ENCODE peak calls at places on chromosome 21, in five cellular contexts. Z is B cell, R is epithelial cell of esophagus, F is activated B cell treated with CpG ODN at 0.5 μM for 24 hours, S is nephron progenitor cell. O is an unnamed sample.

GRCh38 chr21:28298251-28298672 is 694.4 kb downstream of the LTN1 start:
- DNase-seq in S (no peak), Z (no peak), R (peak), F (no peak), O (no peak)

GRCh38 chr21:31929548-31929947 is 56.7 kb downstream of the HUNK start:
- DNase-seq in Z (no peak), S (peak), F (no peak), R (no peak), O (no peak)

GRCh38 chr21:25384782-25385181 is 222.5 kb downstream of the MRPL39 start:
- DNase-seq in S (no peak), R (no peak), Z (no peak), F (no peak), O (no peak)

GRCh38 chr21:15742694-15743093 is 12.9 kb downstream of the USP25 start:
- DNase-seq in R (no peak), Z (no peak), F (no peak), S (no peak), O (no peak)

GRCh38 chr21:45852886-45853400 is 128.6 kb upstream of the COL6A1 start:
- DNase-seq in R (no peak), Z (no peak), F (no peak), S (no peak), O (no peak)

GRCh38 chr21:39379986-39380891 is 31.4 kb upstream of the HMGN1 start:
- DNase-seq in S (peak), R (peak), Z (peak), F (peak), O (peak)

GRCh38 chr21:45579383-45580180 is 37.3 kb upstream of the SLC19A1 start:
- DNase-seq in R (no peak), Z (peak), F (no peak), S (no peak), O (no peak)

GRCh38 chr21:39251326-39251725 is 62.1 kb downstream of the BRWD1 start:
- DNase-seq in R (no peak), Z (no peak), F (no peak), S (no peak), O (no peak)

GRCh38 chr21:31594726-31595125 is 64.8 kb upstream of the SOD1 start:
- DNase-seq in S (no peak), Z (no peak), R (no peak), F (no peak), O (no peak)

GRCh38 chr21:38814126-38815059 is 8.7 kb downstream of the ETS2 start:
- DNase-seq in R (no peak), S (no peak), F (no peak), Z (no peak), O (no peak)

GRCh38 chr21:46317710-46318463 is 5.8 kb downstream of the C21orf58 start:
- DNase-seq in Z (no peak), S (no peak), R (no peak), F (no peak), O (no peak)

GRCh38 chr21:46038871-46039397 is 57.4 kb downstream of the COL6A1 start:
- DNase-seq in S (no peak), F (no peak), R (no peak), Z (no peak), O (no peak)

GRCh38 chr21:15293251-15293650 is 228.5 kb upstream of the NRIP1 start:
- DNase-seq in Z (no peak), R (peak), S (no peak), F (no peak), O (no peak)

GRCh38 chr21:41957991-41958766 is 4.4 kb upstream of the C2CD2 start:
- DNase-seq in F (no peak), S (no peak), Z (no peak), R (peak), O (no peak)

GRCh38 chr21:41885341-41886024 is 6.3 kb upstream of the PRDM15 start:
- DNase-seq in S (no peak), Z (no peak), R (no peak), F (no peak), O (no peak)

GRCh38 chr21:38760762-38761155 is 45.0 kb upstream of the ETS2 start:
- DNase-seq in F (no peak), R (no peak), S (no peak), Z (no peak), O (no peak)

GRCh38 chr21:39422468-39423241 is 22.9 kb downstream of the LCA5L start:
- DNase-seq in F (no peak), S (no peak), R (peak), Z (no peak), O (no peak)

GRCh38 chr21:28310711-28311110 is 682.0 kb downstream of the LTN1 start:
- DNase-seq in R (peak), F (no peak), S (no peak), Z (no peak), O (no peak)

GRCh38 chr21:46457801-46458314 is 833 bp upstream of the DIP2A start:
- DNase-seq in Z (peak), S (peak), R (peak), F (no peak), O (no peak)

GRCh38 chr21:17081193-17081592 is 431.6 kb upstream of the CXADR start:
- DNase-seq in R (no peak), Z (no peak), S (no peak), F (no peak), O (no peak)

GRCh38 chr21:31559368-31560119 is 99.9 kb upstream of the SOD1 start:
- DNase-seq in F (peak), Z (peak), R (peak), S (peak), O (peak)

GRCh38 chr21:38955495-38955894 is 149.8 kb downstream of the ETS2 start:
- DNase-seq in S (no peak), F (no peak), R (peak), Z (no peak), O (no peak)

GRCh38 chr21:29194847-29195246 is 64.4 kb downstream of the MAP3K7CL start:
- DNase-seq in S (no peak), F (no peak), Z (no peak), R (no peak), O (no peak)

GRCh38 chr21:16046625-16047340 is 317.0 kb downstream of the USP25 start:
- DNase-seq in F (no peak), R (peak), S (no peak), Z (no peak), O (no peak)

GRCh38 chr21:15841856-15842564 is 112.2 kb downstream of the USP25 start:
- DNase-seq in R (peak), Z (no peak), S (no peak), F (no peak), O (no peak)

GRCh38 chr21:29299906-29300546 is 1.3 kb downstream of the BACH1 start:
- DNase-seq in Z (peak), R (peak), S (peak), F (peak), O (peak)

GRCh38 chr21:14706712-14707111 is 160.6 kb upstream of the SAMSN1 start:
- DNase-seq in F (no peak), Z (no peak), R (no peak), S (no peak), O (no peak)

GRCh38 chr21:46064870-46065214 is 33.1 kb upstream of the COL6A2 start:
- DNase-seq in Z (no peak), S (no peak), F (no peak), R (no peak), O (no peak)

GRCh38 chr21:46079357-46080170 is 18.3 kb upstream of the COL6A2 start:
- DNase-seq in F (peak), R (no peak), S (no peak), Z (no peak), O (no peak)

GRCh38 chr21:18335651-18336050 is 67.9 kb downstream of the TMPRSS15 start:
- DNase-seq in S (no peak), Z (no peak), R (no peak), F (no peak), O (no peak)

GRCh38 chr21:28548291-28548690 is 444.4 kb downstream of the LTN1 start:
- DNase-seq in F (no peak), R (no peak), S (no peak), Z (no peak), O (no peak)

GRCh38 chr21:15826147-15826780 is 96.5 kb downstream of the USP25 start:
- DNase-seq in F (no peak), S (peak), Z (peak), R (peak), O (no peak)

GRCh38 chr21:29077651-29078090 is 4.2 kb upstream of the CCT8 start:
- DNase-seq in R (peak), S (no peak), Z (no peak), F (no peak), O (peak)

GRCh38 chr21:39048064-39048463 is 135.2 kb downstream of the PSMG1 start:
- DNase-seq in R (peak), F (no peak), Z (no peak), S (peak), O (no peak)

GRCh38 chr21:17610862-17611261 is 1.8 kb downstream of the BTG3 start:
- DNase-seq in R (no peak), Z (no peak), F (no peak), S (peak), O (no peak)

GRCh38 chr21:28480091-28480869 is 512.4 kb downstream of the LTN1 start:
- DNase-seq in S (no peak), Z (no peak), R (no peak), F (no peak), O (no peak)

DNA sequence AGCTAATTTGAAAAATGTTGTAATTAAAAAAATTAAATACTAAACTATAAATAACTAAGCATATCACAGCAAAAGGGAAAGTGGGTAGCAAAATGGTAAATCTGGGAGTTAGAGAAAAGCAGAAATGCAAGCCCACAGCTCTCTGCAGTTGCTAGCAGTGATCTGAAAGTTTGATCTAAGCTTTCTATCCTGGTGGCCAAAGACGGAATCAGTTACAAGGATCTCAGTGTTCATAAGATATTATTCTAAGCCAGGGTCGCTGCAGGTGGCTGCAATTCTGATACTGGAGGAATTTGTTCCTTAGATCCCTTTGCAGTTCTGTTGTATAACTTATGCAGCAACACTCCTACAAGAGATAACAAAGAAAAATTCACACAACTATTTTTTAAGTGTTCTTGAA is 363.7 kb downstream of the SETD4 start:
- DNase-seq in R (no peak), F (no peak), S (no peak), Z (no peak), O (no peak)
- TF ChIP-seq CTCF in R (no peak), F (no peak), S (no peak), Z (no peak), O (no peak)

DNA sequence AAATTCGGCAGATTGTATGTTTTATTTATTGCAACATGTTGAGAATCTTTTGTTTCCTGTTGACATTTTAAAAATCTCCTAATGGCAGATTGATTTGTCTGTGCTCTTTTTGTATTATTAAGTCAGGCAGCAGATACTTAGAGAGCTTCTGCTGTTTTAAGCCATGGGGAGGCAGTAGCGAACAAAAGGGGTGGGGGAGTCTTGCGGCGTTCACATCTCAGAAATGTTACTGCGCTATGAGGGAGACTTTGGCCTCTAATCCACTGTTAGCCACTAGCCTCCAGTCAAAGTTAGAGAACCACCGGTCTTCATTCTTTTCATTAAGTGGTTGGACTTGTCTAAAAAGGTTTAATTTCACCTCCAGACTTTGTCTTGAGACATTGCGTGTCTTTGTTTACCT is 93.6 kb downstream of the DYRK1A start:
- DNase-seq in R (no peak), F (no peak), S (no peak), Z (no peak), O (no peak)
- TF ChIP-seq CTCF in R (peak), F (no peak), S (peak), Z (peak), O (no peak)

DNA sequence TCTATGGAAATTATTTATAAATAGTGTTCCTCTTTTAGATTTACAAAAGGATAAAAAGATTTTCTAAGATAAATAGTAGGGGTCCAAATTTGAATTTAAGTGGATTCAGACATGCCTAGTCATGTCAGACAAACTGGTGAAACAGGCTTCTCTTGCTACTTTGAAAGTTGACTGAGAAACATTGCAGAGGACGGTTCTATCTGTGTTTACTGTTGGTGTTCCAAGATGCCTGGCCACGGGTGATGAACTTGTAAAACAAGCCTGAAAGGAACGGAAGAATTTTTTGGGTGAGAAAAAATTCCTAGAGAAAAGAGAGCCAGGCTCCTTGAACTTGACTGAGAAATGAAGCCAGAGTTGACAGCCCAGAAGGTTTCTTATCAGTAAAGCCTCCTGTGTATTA is 2.2 kb downstream of the KRTAP19-1 start:
- DNase-seq in R (peak), F (no peak), Z (no peak), S (no peak), O (no peak)
- TF ChIP-seq CTCF in R (no peak), F (no peak), Z (no peak), S (no peak), O (no peak)

GRCh38 chr21:44484498-44485253 is 29.4 kb downstream of the LRRC3 start:
- DNase-seq in F (no peak), S (no peak), Z (no peak), R (no peak), O (no peak)

GRCh38 chr21:44483288-44484237 is 28.3 kb downstream of the LRRC3 start:
- DNase-seq in Z (no peak), R (no peak), F (no peak), S (no peak), O (no peak)

GRCh38 chr21:44486302-44486701 is 31.0 kb downstream of the LRRC3 start:
- DNase-seq in R (no peak), S (no peak), Z (no peak), F (no peak), O (no peak)

GRCh38 chr21:44485796-44486195 is 30.5 kb downstream of the LRRC3 start:
- DNase-seq in Z (no peak), F (no peak), S (no peak), R (no peak), O (no peak)

DNA sequence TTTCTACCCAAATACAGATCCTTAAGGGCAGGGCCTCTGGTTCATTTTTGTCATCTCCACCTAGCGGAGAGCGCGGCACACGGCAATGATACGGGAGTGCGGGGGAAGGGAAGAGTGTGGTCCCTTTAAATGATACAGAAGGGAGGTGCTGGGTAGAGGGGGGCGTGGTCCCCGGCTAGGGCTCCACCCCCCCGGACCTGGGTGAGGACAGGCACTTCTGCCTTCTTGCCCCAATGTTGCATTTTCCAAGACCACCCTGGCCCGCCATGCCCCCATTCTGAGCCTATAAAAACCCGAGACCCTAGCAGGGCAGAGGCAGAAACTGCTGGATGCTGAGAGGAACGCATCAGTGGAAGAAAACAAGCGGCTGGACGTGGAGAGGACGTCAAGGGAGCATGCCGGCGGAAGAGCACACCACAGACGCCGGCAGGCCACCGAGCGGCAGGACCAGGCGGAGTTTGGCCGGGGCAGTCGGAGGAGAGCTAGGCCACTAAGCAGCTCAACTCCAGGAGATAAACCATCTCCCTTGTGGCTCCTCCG is 30.0 kb downstream of the LRRC3 start:
- DNase-seq in R (no peak), Z (no peak), F (no peak), S (peak), O (no peak)
- TF ChIP-seq CTCF in R (no peak), Z (no peak), F (no peak), S (peak), O (no peak)

GRCh38 chr21:40586575-40586974 is 260.4 kb downstream of the DSCAM start:
- DNase-seq in F (no peak), Z (no peak), S (no peak), R (no peak), O (no peak)
- TF ChIP-seq CTCF in F (no peak), Z (no peak), S (no peak), R (no peak), O (no peak)

GRCh38 chr21:26965567-26966359 is 1.1 kb downstream of the ADAMTS5 start:
- DNase-seq in R (peak), Z (no peak), F (no peak), S (peak), O (no peak)
- TF ChIP-seq CTCF in R (no peak), Z (no peak), F (no peak), S (peak), O (no peak)

GRCh38 chr21:35257413-35257812 is 208.3 kb upstream of the RUNX1 start:
- DNase-seq in F (no peak), S (no peak), Z (no peak), R (peak), O (no peak)

GRCh38 chr21:35254752-35255138 is 205.6 kb upstream of the RUNX1 start:
- DNase-seq in F (no peak), R (no peak), Z (no peak), S (no peak), O (no peak)

GRCh38 chr21:35258521-35258920 is 209.4 kb upstream of the RUNX1 start:
- DNase-seq in F (no peak), S (no peak), R (peak), Z (no peak), O (no peak)

GRCh38 chr21:35254006-35254751 is 205.1 kb upstream of the RUNX1 start:
- DNase-seq in S (no peak), R (peak), Z (no peak), F (no peak), O (no peak)

DNA sequence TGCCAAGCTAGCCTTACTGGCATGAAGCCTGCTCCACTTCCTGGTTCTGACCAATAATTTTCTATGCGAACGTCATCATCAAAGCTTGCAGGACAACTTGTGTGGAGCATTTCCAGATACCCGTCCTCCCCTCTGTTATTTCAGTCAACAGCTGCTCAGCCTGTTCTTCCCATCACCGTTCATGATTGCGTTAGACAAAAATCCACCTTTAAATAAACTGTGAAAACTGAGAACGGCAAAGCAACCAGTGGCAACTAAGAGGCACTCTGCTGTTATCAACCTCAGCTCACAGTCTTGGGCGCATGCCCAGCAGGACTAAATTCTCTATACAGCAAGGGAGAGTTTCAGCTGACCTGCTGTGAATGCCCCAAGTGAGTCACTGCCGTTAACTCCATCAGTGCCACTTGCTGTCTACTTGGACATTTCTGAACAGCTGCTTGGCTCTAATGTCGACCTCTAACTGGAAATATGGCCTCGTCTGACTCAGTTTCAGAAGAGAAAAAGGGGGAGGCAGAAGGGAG is 207.4 kb upstream of the RUNX1 start:
- DNase-seq in Z (no peak), R (peak), F (no peak), S (no peak), O (no peak)
- TF ChIP-seq CTCF in Z (no peak), R (peak), F (no peak), S (no peak), O (no peak)

DNA sequence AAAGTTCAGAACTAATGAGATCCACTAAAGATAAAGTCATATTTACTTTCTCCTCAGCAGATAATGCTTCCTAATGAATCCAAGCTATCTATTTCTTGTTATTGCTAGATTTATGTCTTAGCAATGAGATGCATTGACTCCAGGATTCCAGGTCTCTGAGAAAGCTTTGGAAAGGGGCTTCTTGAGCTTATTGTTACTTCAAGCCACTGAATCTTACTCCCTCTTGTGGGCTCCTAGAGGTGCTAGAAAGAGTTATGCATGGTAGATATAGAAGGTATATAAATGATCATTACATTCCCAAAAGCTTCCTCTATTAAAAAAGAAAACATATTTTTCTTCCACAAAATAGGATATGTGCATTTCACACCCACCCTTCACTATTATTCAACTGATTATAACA is 246.4 kb upstream of the ADAMTS5 start:
- DNase-seq in F (no peak), Z (no peak), R (peak), S (no peak), O (no peak)
- TF ChIP-seq CTCF in F (no peak), Z (no peak), R (peak), S (no peak), O (no peak)

GRCh38 chr21:33058468-33059318 is 11.2 kb upstream of the OLIG1 start:
- DNase-seq in F (no peak), S (no peak), Z (no peak), R (no peak), O (no peak)
- TF ChIP-seq CTCF in F (no peak), S (no peak), Z (no peak), R (no peak), O (no peak)

DNA sequence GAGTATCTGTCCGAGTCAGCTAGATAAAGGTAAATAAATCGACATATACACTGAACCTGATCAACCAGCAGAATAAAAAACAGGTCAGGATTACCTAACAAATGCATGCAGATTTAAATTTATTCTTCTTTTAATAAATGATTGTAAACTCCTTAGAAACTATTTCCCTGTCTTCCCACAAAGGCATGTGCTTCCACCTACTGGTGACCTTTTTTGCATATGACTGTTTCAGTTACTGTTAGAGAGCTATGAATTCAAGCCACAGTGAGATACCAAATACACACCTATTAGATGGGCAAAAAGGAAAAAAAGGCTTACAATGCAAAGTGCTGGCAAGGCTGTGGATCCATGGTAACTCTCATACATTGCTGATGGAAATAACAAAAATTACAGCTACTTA is 957.4 kb upstream of the NCAM2 start:
- DNase-seq in F (no peak), Z (no peak), S (no peak), R (no peak), O (no peak)
- TF ChIP-seq CTCF in F (no peak), Z (no peak), S (peak), R (no peak), O (no peak)

O was measured in CD4-positive, alpha-beta T cell.